ENCODE peak calls at places on chromosomes 13 and 19, in seven cellular contexts. One of them, this sample, is unnamed.

GRCh38 chr19:53865918-53866696 is 1.6 kb upstream of the MYADM start:
- DNase-seq in SK-N-SH: peak
- DNase-seq in H1: peak
- DNase-seq in GM12878: no peak
- DNase-seq in HCT116: peak
- DNase-seq in K562: peak
- DNase-seq in HepG2: peak
- DNase-seq in this sample: no peak

GRCh38 chr19:35592226-35592625 is 6.3 kb downstream of the PMIS2 start:
- DNase-seq in SK-N-SH: peak
- DNase-seq in H1: peak
- DNase-seq in GM12878: no peak
- DNase-seq in HCT116: peak
- DNase-seq in K562: peak
- DNase-seq in HepG2: peak
- DNase-seq in this sample: peak

GRCh38 chr19:45506991-45507863 is at the start of gene VASP:
- DNase-seq in SK-N-SH: peak
- DNase-seq in H1: peak
- DNase-seq in GM12878: peak
- DNase-seq in HCT116: peak
- DNase-seq in K562: peak
- DNase-seq in HepG2: peak
- DNase-seq in this sample: peak

GRCh38 chr19:51031880-51032225 is 2.9 kb downstream of the KLK12 start:
- DNase-seq in SK-N-SH: no peak
- DNase-seq in H1: no peak
- DNase-seq in GM12878: no peak
- DNase-seq in HCT116: no peak
- DNase-seq in K562: no peak
- DNase-seq in HepG2: no peak
- DNase-seq in this sample: no peak

GRCh38 chr13:24220086-24220703 is 59.7 kb downstream of the SPATA13 start:
- DNase-seq in SK-N-SH: peak
- DNase-seq in H1: no peak
- DNase-seq in GM12878: no peak
- DNase-seq in HCT116: peak
- DNase-seq in K562: peak
- DNase-seq in HepG2: peak
- DNase-seq in this sample: peak

GRCh38 chr13:74134777-74135305 is 637 bp upstream of the KLF12 start:
- DNase-seq in SK-N-SH: peak
- DNase-seq in H1: peak
- DNase-seq in GM12878: no peak
- DNase-seq in HCT116: no peak
- DNase-seq in K562: peak
- DNase-seq in HepG2: no peak
- DNase-seq in this sample: no peak

GRCh38 chr13:109616021-109616420 is 170.4 kb downstream of the IRS2 start:
- DNase-seq in SK-N-SH: no peak
- DNase-seq in H1: no peak
- DNase-seq in GM12878: no peak
- DNase-seq in HCT116: no peak
- DNase-seq in K562: no peak
- DNase-seq in HepG2: no peak
- DNase-seq in this sample: no peak

GRCh38 chr19:13109361-13110098 is 6.9 kb upstream of the LYL1 start:
- DNase-seq in SK-N-SH: no peak
- DNase-seq in H1: no peak
- DNase-seq in GM12878: no peak
- DNase-seq in HCT116: no peak
- DNase-seq in K562: no peak
- DNase-seq in HepG2: no peak
- DNase-seq in this sample: no peak

GRCh38 chr13:25778808-25779207 is 273.0 kb downstream of the SHISA2 start:
- DNase-seq in SK-N-SH: no peak
- DNase-seq in H1: no peak
- DNase-seq in GM12878: no peak
- DNase-seq in HCT116: no peak
- DNase-seq in K562: no peak
- DNase-seq in HepG2: no peak
- DNase-seq in this sample: no peak

GRCh38 chr19:12772323-12772722 is 3.0 kb downstream of the HOOK2 start:
- DNase-seq in SK-N-SH: no peak
- DNase-seq in H1: no peak
- DNase-seq in GM12878: no peak
- DNase-seq in HCT116: no peak
- DNase-seq in K562: no peak
- DNase-seq in HepG2: no peak
- DNase-seq in this sample: no peak

GRCh38 chr19:35381318-35381717 is 10.4 kb downstream of the GPR42 start:
- DNase-seq in SK-N-SH: no peak
- DNase-seq in H1: no peak
- DNase-seq in GM12878: no peak
- DNase-seq in HCT116: no peak
- DNase-seq in K562: no peak
- DNase-seq in HepG2: no peak
- DNase-seq in this sample: no peak

GRCh38 chr19:48608798-48609263 is 2.3 kb downstream of the SPACA4 start:
- DNase-seq in SK-N-SH: peak
- DNase-seq in H1: peak
- DNase-seq in GM12878: no peak
- DNase-seq in HCT116: peak
- DNase-seq in K562: peak
- DNase-seq in HepG2: peak
- DNase-seq in this sample: no peak

DNA sequence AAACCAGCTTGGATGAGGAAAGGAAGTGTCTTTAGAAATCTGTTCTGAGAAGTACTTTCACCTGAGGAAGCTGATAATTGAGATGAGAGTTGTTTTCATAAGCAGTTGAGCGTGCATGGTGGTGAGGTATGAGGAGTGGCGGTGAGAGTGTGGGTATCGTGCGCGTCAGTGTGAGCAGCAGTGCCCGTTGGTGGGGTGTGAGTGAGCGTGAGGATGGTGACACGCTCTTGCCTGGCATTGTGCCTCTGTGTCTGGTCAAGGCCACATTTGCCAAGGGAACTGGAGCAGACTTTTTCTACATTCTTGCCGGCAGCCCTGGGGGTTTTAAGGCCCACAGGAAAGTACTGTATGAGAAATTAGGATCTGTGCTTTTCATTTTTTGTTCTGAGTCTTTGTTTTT is 36.5 kb upstream of the TEX29 start:
- DNase-seq in SK-N-SH: no peak
- DNase-seq in H1: no peak
- DNase-seq in GM12878: no peak
- DNase-seq in HCT116: no peak
- DNase-seq in K562: no peak
- DNase-seq in HepG2: no peak
- DNase-seq in this sample: no peak
- TF ChIP-seq YY1 in SK-N-SH: no peak
- TF ChIP-seq YY1 in H1: no peak
- TF ChIP-seq YY1 in GM12878: no peak
- TF ChIP-seq YY1 in HCT116: no peak
- TF ChIP-seq YY1 in K562: no peak
- TF ChIP-seq YY1 in HepG2: no peak
- TF ChIP-seq YY1 in this sample: no peak

GRCh38 chr13:59690857-59691500 is 472.7 kb downstream of the DIAPH3 start:
- DNase-seq in SK-N-SH: no peak
- DNase-seq in H1: no peak
- DNase-seq in GM12878: no peak
- DNase-seq in HCT116: no peak
- DNase-seq in K562: no peak
- DNase-seq in HepG2: peak
- DNase-seq in this sample: no peak

GRCh38 chr13:59684105-59684504 is 479.6 kb downstream of the DIAPH3 start:
- DNase-seq in SK-N-SH: no peak
- DNase-seq in H1: no peak
- DNase-seq in GM12878: no peak
- DNase-seq in HCT116: no peak
- DNase-seq in K562: no peak
- DNase-seq in HepG2: no peak
- DNase-seq in this sample: no peak

GRCh38 chr13:59691501-59692066 is 472.1 kb downstream of the DIAPH3 start:
- DNase-seq in SK-N-SH: no peak
- DNase-seq in H1: no peak
- DNase-seq in GM12878: no peak
- DNase-seq in HCT116: no peak
- DNase-seq in K562: no peak
- DNase-seq in HepG2: peak
- DNase-seq in this sample: no peak

GRCh38 chr13:59687028-59687427 is 476.7 kb downstream of the DIAPH3 start:
- DNase-seq in SK-N-SH: peak
- DNase-seq in H1: no peak
- DNase-seq in GM12878: no peak
- DNase-seq in HCT116: no peak
- DNase-seq in K562: no peak
- DNase-seq in HepG2: no peak
- DNase-seq in this sample: no peak

DNA sequence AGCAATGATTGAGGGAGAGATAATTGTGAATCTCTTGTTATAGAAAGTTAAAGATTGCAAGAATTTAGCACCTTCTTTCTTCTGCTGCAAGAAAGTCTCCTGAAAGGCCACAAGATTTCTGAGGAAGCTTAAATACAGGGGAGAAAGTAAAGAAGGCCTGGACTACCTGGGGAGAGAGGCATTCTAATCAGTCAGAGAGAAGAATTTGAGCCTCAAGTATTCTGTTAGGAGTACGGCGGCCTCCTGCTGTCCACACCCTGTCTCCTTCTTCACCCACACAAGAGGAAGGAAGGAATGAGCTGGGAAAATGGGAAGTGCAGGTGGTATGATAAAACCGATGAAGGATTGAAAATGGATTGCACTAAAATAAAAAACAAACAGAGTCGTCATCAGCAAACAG is 474.7 kb downstream of the DIAPH3 start:
- DNase-seq in SK-N-SH: no peak
- DNase-seq in H1: no peak
- DNase-seq in GM12878: no peak
- DNase-seq in HCT116: no peak
- DNase-seq in K562: no peak
- DNase-seq in HepG2: no peak
- DNase-seq in this sample: peak
- H3K9ac ChIP-seq in SK-N-SH: no peak
- H3K9ac ChIP-seq in H1: no peak
- H3K9ac ChIP-seq in GM12878: no peak
- H3K9ac ChIP-seq in HCT116: no peak
- H3K9ac ChIP-seq in K562: no peak
- H3K9ac ChIP-seq in HepG2: no peak
- H3K9ac ChIP-seq in this sample: no peak

GRCh38 chr19:34256835-34257558 is 2.6 kb downstream of the GARRE1 start:
- DNase-seq in SK-N-SH: no peak
- DNase-seq in H1: no peak
- DNase-seq in GM12878: no peak
- DNase-seq in HCT116: no peak
- DNase-seq in K562: no peak
- DNase-seq in HepG2: no peak
- DNase-seq in this sample: no peak

GRCh38 chr19:34255546-34255945 is 1.2 kb downstream of the GARRE1 start:
- DNase-seq in SK-N-SH: no peak
- DNase-seq in H1: no peak
- DNase-seq in GM12878: no peak
- DNase-seq in HCT116: no peak
- DNase-seq in K562: no peak
- DNase-seq in HepG2: no peak
- DNase-seq in this sample: no peak

GRCh38 chr19:34253711-34254551 is 423 bp upstream of the GARRE1 start:
- DNase-seq in SK-N-SH: no peak
- DNase-seq in H1: peak
- DNase-seq in GM12878: no peak
- DNase-seq in HCT116: no peak
- DNase-seq in K562: peak
- DNase-seq in HepG2: peak
- DNase-seq in this sample: peak

GRCh38 chr19:34257559-34257924 is 3.2 kb downstream of the GARRE1 start:
- DNase-seq in SK-N-SH: no peak
- DNase-seq in H1: no peak
- DNase-seq in GM12878: no peak
- DNase-seq in HCT116: no peak
- DNase-seq in K562: no peak
- DNase-seq in HepG2: no peak
- DNase-seq in this sample: no peak

DNA sequence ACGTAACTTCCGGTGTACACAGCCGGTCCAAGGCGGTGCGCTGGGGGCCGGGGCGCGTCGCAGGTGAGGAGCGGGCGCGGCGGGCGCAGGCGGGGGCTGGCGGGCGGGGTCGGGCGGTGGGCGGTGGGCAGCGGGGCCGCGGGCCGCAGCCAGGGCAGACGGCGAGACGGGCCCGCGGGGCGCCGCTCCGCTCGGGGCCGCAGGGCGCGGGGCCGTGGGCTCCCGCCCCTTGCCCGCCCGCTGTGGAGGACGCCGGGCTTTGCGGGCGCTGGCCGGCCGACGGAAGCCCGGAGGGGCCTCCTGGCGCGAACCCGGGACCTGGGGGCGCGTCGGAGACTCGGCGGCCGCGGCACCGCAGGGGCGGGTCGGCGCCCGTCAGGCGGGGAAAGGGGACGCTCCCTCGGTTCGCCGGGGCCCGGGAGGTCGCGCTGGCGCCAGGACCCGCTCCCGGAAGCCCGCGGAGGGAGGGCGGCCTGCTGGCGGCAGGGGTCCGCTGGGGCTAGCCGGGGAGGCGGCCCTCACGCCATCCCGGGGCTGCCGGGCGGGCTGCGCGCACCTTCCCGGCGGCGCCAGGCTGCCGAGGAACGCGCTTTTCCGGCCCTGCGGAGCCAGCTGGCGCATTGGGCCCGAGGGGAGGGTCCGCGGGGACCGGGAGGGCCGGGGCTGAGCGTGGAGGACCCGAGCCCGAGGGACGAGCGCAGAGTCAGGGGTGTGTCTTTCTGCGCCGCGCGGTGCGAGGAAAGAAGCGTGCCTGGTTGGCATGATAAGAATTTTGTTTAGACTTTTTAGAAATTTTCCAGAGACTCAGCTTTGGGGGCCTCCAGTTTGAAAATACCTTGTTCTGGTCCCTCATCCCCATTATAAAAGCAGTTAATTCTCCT is at the start of gene GARRE1:
- DNase-seq in SK-N-SH: peak
- DNase-seq in H1: peak
- DNase-seq in GM12878: no peak
- DNase-seq in HCT116: no peak
- DNase-seq in K562: peak
- DNase-seq in HepG2: no peak
- DNase-seq in this sample: no peak
- TF ChIP-seq YY1 in SK-N-SH: no peak
- TF ChIP-seq YY1 in H1: no peak
- TF ChIP-seq YY1 in GM12878: no peak
- TF ChIP-seq YY1 in HCT116: no peak
- TF ChIP-seq YY1 in K562: peak
- TF ChIP-seq YY1 in HepG2: peak
- TF ChIP-seq YY1 in this sample: no peak

DNA sequence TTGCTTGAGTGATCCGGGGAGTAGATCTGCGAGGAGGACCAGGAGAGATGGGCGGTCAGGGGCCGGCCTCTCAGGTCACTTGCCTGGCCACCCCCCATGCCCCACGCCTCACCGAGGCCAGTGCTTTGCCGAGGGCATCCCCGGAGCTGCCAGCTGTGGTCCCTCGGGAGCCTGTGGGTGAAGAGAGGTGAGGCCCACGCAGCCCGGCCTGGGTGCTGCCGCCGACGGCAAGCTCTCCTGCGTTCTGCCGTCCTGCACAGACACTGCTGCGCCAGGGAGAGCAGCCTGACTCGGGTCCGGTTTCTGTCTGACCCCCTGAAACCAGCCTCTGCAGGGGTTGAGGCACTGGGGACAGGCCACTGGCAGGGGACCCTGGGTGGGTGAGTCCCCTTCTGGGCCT is 15.8 kb upstream of the UQCR11 start:
- DNase-seq in SK-N-SH: peak
- DNase-seq in H1: no peak
- DNase-seq in GM12878: no peak
- DNase-seq in HCT116: no peak
- DNase-seq in K562: no peak
- DNase-seq in HepG2: no peak
- DNase-seq in this sample: no peak
- H3K9ac ChIP-seq in SK-N-SH: no peak
- H3K9ac ChIP-seq in H1: no peak
- H3K9ac ChIP-seq in GM12878: no peak
- H3K9ac ChIP-seq in HCT116: no peak
- H3K9ac ChIP-seq in K562: no peak
- H3K9ac ChIP-seq in HepG2: no peak
- H3K9ac ChIP-seq in this sample: peak